ENCODE peak calls at places on chromosome X, in five cellular contexts. Z, K, I, J and X are unnamed samples. For H3K4me1 and H3K9me3, the result is how much of the 10 kb centered on the place peaks cover.

GRCh38 chrX:39809326-39809725 is 288.4 kb downstream of the BCOR start:
- DNase-seq in Z (no peak), K (no peak), I (no peak), J (peak), X (no peak)

GRCh38 chrX:40109288-40110008 is 11.7 kb upstream of the BCOR start:
- DNase-seq in Z (peak), K (no peak), I (peak), J (peak), X (no peak)

GRCh38 chrX:155071694-155072215 is 447 bp downstream of the BRCC3 start:
- DNase-seq in Z (peak), K (no peak), I (no peak), J (peak), X (peak)

GRCh38 chrX:53047228-53047627 is 1.4 kb upstream of the GPR173 start:
- DNase-seq in Z (no peak), K (no peak), I (no peak), J (no peak), X (no peak)

GRCh38 chrX:105821471-105822081 is 763 bp upstream of the NRK start:
- DNase-seq in Z (peak), K (no peak), I (peak), J (no peak), X (no peak)

GRCh38 chrX:25003066-25003849 is 12.5 kb downstream of the ARX start:
- DNase-seq in Z (no peak), K (no peak), I (no peak), J (no peak), X (no peak)

GRCh38 chrX:134688839-134689238 is 30.6 kb upstream of the PLAC1 start:
- DNase-seq in Z (no peak), K (no peak), I (no peak), J (no peak), X (no peak)

GRCh38 chrX:130002541-130002940 is 20.1 kb downstream of the BCORL1 start:
- DNase-seq in Z (no peak), K (no peak), I (no peak), J (no peak), X (no peak)

GRCh38 chrX:154490021-154490413 is 412 bp downstream of the SLC10A3 start:
- DNase-seq in Z (no peak), K (no peak), I (peak), J (no peak), X (no peak)

DNA sequence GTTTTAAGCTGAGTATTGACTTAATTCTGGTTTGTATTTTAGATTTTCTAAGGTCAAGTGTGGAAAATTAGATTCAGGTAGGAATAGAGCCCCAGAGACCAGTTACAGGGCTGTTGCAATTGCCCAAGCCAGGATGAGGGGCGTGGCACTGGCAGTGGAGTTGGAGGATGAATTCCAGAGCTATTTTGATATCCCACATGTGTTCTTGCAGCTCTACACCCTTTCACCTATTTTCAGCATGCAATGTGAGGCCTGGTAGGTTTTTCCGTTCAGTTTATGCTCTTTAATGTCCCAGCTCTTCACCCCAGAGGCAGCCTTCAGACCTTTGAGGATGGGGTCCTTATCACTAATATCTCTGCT is 17.9 kb upstream of the OGT start:
- DNase-seq in Z (peak), K (no peak), I (no peak), J (peak), X (no peak)
- H3K27ac ChIP-seq in Z (peak), K (peak), I (no peak), J (peak), X (no peak)

DNA sequence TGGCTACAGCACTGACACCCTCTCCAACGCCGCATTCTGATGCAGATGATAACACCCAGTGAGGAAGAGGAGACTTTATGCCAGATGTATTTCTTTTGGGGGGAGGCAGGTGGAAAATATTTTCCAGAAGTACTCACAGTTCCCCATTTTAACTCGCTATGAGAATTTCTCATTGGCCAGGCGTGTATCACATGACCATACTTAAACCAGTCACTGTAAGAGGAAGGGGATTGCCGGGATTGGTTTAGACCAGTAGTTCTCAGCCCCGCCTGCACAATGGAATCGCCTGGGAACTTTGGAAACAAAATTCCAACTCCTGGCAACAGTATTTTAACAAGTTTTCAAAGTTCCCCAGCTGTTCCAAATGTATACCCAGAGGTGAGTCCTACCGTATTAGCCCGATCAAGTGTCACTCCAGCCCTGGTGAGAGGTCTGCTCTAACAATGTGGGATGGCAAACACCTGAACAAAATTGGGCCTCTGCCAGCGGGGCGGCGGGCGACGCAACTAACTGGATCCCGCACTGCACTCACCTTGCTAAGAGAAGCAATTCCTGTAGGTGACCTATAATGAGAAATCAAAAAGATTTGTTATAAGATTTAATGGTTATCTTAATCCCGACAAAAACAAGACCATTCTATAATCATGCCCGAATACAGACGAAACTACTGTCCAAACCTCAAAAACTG is 2.9 kb upstream of the MSL3 start:
- DNase-seq in Z (no peak), K (no peak), I (peak), J (no peak), X (no peak)
- H3K4me1 ChIP-seq in Z (under half), K (under half), I (under half), J (under half), X (under half)

GRCh38 chrX:42097491-42097890 is 174.1 kb upstream of the CASK start:
- DNase-seq in Z (no peak), K (no peak), I (no peak), J (no peak), X (no peak)

GRCh38 chrX:42098897-42099296 is 175.5 kb upstream of the CASK start:
- DNase-seq in Z (peak), K (no peak), I (no peak), J (no peak), X (no peak)

GRCh38 chrX:42093756-42094155 is 170.4 kb upstream of the CASK start:
- DNase-seq in Z (no peak), K (peak), I (no peak), J (no peak), X (no peak)

GRCh38 chrX:42094208-42094607 is 170.9 kb upstream of the CASK start:
- DNase-seq in Z (no peak), K (no peak), I (no peak), J (no peak), X (no peak)

DNA sequence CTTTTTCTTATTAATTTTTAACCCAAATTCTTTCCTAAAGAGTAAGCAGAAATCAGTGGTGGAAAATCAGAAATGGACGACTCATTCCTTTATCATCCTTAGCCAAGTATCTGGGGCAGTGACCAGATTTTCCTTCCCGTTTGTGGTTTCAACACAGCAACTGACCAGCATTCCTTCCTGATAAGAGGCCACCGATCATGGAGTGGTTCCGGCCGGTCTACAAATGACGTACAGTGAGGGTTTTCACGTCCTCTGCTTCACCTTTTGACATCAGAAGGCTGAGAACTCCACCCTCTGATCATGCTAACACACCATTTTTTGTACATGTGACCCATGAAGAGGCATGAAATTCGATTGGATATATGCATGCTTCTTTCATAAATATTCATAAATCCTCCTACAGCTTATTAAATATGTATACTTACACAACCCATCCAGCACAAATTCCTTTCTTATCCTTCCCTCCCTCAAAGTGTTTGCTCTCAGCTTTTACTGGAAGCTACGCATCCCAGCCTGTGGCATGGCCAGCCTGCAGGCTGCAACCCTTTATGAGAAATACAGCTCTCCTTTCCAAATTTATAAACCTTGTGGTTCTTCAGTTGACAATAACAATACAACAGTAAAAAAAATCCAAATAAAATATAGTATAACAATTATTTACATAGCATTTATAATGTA is 173.0 kb upstream of the CASK start:
- DNase-seq in Z (peak), K (no peak), I (no peak), J (no peak), X (peak)
- H3K9me3 ChIP-seq in Z (under half), K (under half), I (under half), J (under half), X (under half)

GRCh38 chrX:133053854-133054565 is 42.9 kb downstream of the USP26 start:
- DNase-seq in Z (no peak), K (no peak), I (no peak), J (no peak), X (no peak)
- H3K27ac ChIP-seq in Z (no peak), K (no peak), I (no peak), J (no peak), X (no peak)

GRCh38 chrX:74449322-74449936 is 28.1 kb downstream of the SLC16A2 start:
- DNase-seq in Z (no peak), K (no peak), I (no peak), J (no peak), X (no peak)

GRCh38 chrX:74449937-74450330 is 28.6 kb downstream of the SLC16A2 start:
- DNase-seq in Z (no peak), K (no peak), I (no peak), J (no peak), X (no peak)

GRCh38 chrX:74452199-74452481 is 30.8 kb downstream of the SLC16A2 start:
- DNase-seq in Z (no peak), K (no peak), I (no peak), J (no peak), X (no peak)

GRCh38 chrX:74451450-74452198 is 30.3 kb downstream of the SLC16A2 start:
- DNase-seq in Z (peak), K (no peak), I (no peak), J (no peak), X (no peak)

DNA sequence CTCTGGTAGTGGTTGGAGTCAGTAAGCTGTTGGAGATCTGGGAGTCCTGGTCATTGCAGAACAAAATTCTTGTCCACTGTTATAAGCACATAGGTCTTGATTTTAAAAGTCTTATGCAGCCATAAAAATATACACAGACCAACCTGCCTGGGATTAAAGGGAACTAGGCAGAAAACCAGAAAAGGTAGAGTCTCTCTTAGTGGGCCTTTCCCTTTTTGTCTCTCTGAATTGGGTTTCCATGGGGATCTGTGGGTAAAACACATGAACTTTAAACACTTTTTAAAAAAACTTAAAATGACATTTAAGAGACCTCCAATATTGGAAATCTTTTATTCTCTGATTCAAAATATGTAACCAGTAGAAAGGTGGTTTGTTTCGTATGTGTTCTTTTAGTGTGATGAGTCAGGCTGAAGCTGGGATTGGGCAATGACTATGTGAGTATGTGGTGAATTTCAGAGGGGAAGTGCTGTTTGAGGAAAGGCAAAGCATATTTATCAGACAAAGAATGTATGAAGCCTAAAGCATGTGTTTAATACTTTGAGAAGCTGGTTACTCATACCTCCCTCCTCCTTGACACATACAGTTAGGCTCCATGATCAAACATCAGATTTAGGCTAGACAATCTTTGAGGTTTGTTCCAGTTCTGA is 29.6 kb downstream of the SLC16A2 start:
- DNase-seq in Z (no peak), K (no peak), I (no peak), J (no peak), X (no peak)
- H3K4me1 ChIP-seq in Z (under half), K (under half), I (under half), J (under half), X (under half)

GRCh38 chrX:44972132-44972531 is 99.1 kb downstream of the KDM6A start:
- DNase-seq in Z (no peak), K (no peak), I (no peak), J (no peak), X (no peak)
- H3K9me3 ChIP-seq in Z (under half), K (under half), I (under half), J (under half), X (under half)

DNA sequence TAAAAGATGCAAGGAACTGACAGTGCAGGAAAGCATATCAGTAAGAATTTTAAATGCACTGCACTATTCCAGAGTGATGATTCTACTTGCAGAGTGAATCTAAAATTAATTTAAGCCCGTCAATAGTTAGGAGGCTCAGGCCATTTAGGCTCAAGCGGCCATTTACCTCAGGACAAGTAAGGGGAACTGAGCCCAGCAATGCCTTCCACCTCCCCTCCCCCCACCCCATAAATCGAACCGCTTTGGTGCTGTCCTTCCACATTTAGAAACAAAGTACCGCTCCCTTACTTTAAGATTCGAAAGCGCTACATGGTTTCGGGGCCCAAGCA is 665 bp downstream of the RBM41 start:
- DNase-seq in Z (no peak), K (no peak), I (no peak), J (no peak), X (no peak)
- H3K27ac ChIP-seq in Z (peak), K (peak), I (no peak), J (peak), X (peak)

DNA sequence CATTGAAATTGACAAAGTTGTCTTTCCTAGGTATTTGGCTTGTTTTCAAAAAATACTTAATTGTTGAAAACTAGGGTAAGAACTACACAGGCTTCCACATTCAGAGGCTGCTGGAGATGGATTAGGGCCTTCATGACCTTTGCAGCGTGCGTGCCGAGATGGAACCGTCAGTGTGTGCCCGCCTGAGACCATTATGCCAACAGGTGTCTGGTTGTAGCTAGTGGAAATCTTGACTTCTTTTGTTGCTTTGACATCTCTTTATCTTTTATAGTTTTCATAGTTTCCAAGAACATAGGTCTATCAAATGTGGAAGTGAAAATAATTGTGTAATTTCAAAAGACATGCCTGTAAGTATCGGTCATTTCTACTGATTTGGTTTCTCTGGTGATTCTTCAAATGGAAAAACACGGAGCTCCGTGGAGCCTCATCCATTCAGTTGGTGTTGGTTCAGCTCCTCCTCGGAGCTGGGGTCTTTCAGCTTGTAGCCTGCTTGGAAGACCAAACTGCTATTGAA is 38.9 kb upstream of the CLCN4 start:
- DNase-seq in Z (no peak), K (no peak), I (no peak), J (no peak), X (no peak)
- H3K4me1 ChIP-seq in Z (under half), K (under half), I (under half), J (under half), X (under half)

GRCh38 chrX:56928546-56928945 is 66.8 kb downstream of the SPIN3 start:
- DNase-seq in Z (no peak), K (no peak), I (no peak), J (no peak), X (no peak)
- H3K9me3 ChIP-seq in Z (under half), K (under half), I (under half), J (under half), X (under half)